ENCODE peak calls at places on chromosome 4, in seven cellular contexts. E is pancreas, L is mesothelial cell of epicardium, T is fibroblast of the aortic adventitia, X is glutamatergic neuron, A is BE2C, H is left ventricle myocardium inferior. P is an unnamed sample.

GRCh38 chr4:52265781-52266525 is 214.8 kb downstream of the SPATA18 start:
- DNase-seq in E (no peak), T (no peak), X (no peak), H (no peak), L (no peak), A (no peak), P (no peak)

GRCh38 chr4:156970501-156971167 is 965 bp downstream of the PDGFC start:
- DNase-seq in T (peak), A (peak), E (peak), H (peak), X (peak), L (peak), P (peak)

GRCh38 chr4:38046735-38047487 is 86.7 kb downstream of the PTTG2 start:
- DNase-seq in L (no peak), X (no peak), H (no peak), A (no peak), E (no peak), T (peak), P (no peak)

GRCh38 chr4:622071-622995 is 3.0 kb upstream of the PDE6B start:
- DNase-seq in X (no peak), T (no peak), H (no peak), A (no peak), L (no peak), E (no peak), P (no peak)

GRCh38 chr4:95388911-95389310 is 159.9 kb downstream of the UNC5C start:
- DNase-seq in T (no peak), E (no peak), H (no peak), A (no peak), X (no peak), L (no peak), P (no peak)

GRCh38 chr4:1242506-1243450 is 6.2 kb downstream of the CTBP1 start:
- DNase-seq in L (no peak), T (no peak), A (peak), E (peak), H (peak), X (no peak), P (no peak)

GRCh38 chr4:1098311-1098925 is 14.9 kb downstream of the RNF212 start:
- DNase-seq in T (no peak), A (no peak), L (no peak), E (no peak), H (no peak), X (no peak), P (no peak)

GRCh38 chr4:169283114-169283509 is 12.4 kb upstream of the SH3RF1 start:
- DNase-seq in X (no peak), T (peak), L (no peak), E (no peak), H (no peak), A (no peak), P (no peak)

GRCh38 chr4:56181140-56181950 is 205.9 kb downstream of the AASDH start:
- DNase-seq in E (no peak), T (no peak), X (no peak), A (peak), L (no peak), H (no peak), P (no peak)

GRCh38 chr4:73607375-73608026 is 12.7 kb downstream of the RASSF6 start:
- DNase-seq in X (no peak), L (no peak), E (no peak), A (no peak), T (no peak), H (no peak), P (no peak)

GRCh38 chr4:83107636-83108035 is 6.9 kb downstream of the PLAC8 start:
- DNase-seq in E (no peak), A (no peak), H (no peak), L (no peak), T (no peak), X (no peak), P (no peak)

GRCh38 chr4:7591409-7592063 is 156.8 kb upstream of the PSAPL1 start:
- DNase-seq in X (no peak), A (no peak), H (no peak), L (no peak), T (no peak), E (no peak), P (no peak)

GRCh38 chr4:75555294-75556164 is at the start of gene ODAPH:
- DNase-seq in A (no peak), L (no peak), T (no peak), E (no peak), X (no peak), H (no peak), P (no peak)

GRCh38 chr4:22473268-22473667 is 42.6 kb downstream of the ADGRA3 start:
- DNase-seq in E (no peak), L (no peak), X (no peak), A (no peak), T (peak), H (no peak), P (no peak)

GRCh38 chr4:105666693-105667092 is 41.8 kb downstream of the INTS12 start:
- DNase-seq in A (no peak), E (no peak), X (no peak), L (no peak), H (no peak), T (peak), P (no peak)

GRCh38 chr4:148868207-148868606 is 426.0 kb upstream of the NR3C2 start:
- DNase-seq in T (no peak), H (no peak), E (no peak), A (no peak), X (no peak), L (no peak), P (no peak)

GRCh38 chr4:103753868-103754653 is 34.3 kb upstream of the TACR3 start:
- DNase-seq in H (no peak), L (no peak), E (no peak), T (no peak), A (no peak), X (no peak), P (no peak)
- TF ChIP-seq CTCF in H (no peak), L (no peak), E (no peak), T (no peak), A (no peak), X (no peak), P (no peak)

GRCh38 chr4:3801521-3801920 is 35.3 kb downstream of the ADRA2C start:
- DNase-seq in E (peak), A (no peak), X (no peak), L (no peak), H (no peak), T (no peak), P (no peak)
- TF ChIP-seq CTCF in E (no peak), A (no peak), X (no peak), L (no peak), H (no peak), T (no peak), P (no peak)

GRCh38 chr4:3700736-3701135 is 65.4 kb upstream of the ADRA2C start:
- DNase-seq in E (peak), H (no peak), L (no peak), X (peak), T (no peak), A (no peak), P (no peak)

GRCh38 chr4:3699261-3699660 is 66.9 kb upstream of the ADRA2C start:
- DNase-seq in L (no peak), T (no peak), A (no peak), X (no peak), E (no peak), H (no peak), P (no peak)

GRCh38 chr4:3699678-3700077 is 66.5 kb upstream of the ADRA2C start:
- DNase-seq in X (no peak), T (no peak), H (no peak), L (no peak), E (peak), A (peak), P (no peak)

GRCh38 chr4:3701271-3702083 is 64.7 kb upstream of the ADRA2C start:
- DNase-seq in T (no peak), L (no peak), X (no peak), A (no peak), E (peak), H (no peak), P (no peak)

DNA sequence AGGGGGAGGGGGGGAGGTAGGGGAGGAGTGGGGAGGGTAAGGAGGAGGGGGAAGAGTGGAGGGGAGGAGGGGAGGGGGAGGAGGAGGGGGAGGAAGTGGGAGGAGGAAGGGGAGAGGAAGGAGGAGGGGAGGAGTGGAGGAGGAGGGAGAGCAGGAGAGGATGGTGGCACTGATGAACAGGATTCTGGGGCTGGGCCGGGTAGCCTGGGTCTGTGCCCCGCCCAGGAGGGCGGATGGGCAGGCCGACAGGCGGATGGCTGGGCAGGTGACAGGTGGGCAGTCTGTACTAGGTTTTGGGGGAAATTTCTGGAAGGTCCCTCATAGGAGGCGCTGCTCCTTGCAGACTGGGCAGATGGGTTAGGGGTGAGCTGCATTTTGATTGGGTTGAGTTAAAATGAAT is 66.0 kb upstream of the ADRA2C start:
- DNase-seq in A (peak), H (no peak), X (peak), L (no peak), T (no peak), E (peak), P (no peak)
- TF ChIP-seq CTCF in A (no peak), H (no peak), X (no peak), L (no peak), T (no peak), E (no peak), P (no peak)

GRCh38 chr4:131006388-131006787 is 1910.4 kb downstream of the C4orf33 start:
- DNase-seq in A (no peak), H (no peak), E (no peak), L (no peak), X (no peak), T (no peak), P (no peak)
- TF ChIP-seq CTCF in A (no peak), H (no peak), E (no peak), L (no peak), X (no peak), T (no peak), P (no peak)

GRCh38 chr4:64713256-64713840 is 304.1 kb upstream of the TECRL start:
- DNase-seq in X (no peak), H (no peak), A (no peak), T (peak), L (no peak), E (no peak), P (no peak)
- TF ChIP-seq CTCF in X (peak), H (peak), A (peak), T (peak), L (peak), E (peak), P (peak)

GRCh38 chr4:80540349-80540748 is 204.8 kb downstream of the CFAP299 start:
- DNase-seq in T (no peak), A (no peak), X (no peak), E (no peak), H (no peak), L (no peak), P (no peak)

GRCh38 chr4:80542747-80543146 is 207.2 kb downstream of the CFAP299 start:
- DNase-seq in A (no peak), E (no peak), L (no peak), T (no peak), X (no peak), H (no peak), P (no peak)

GRCh38 chr4:80540785-80541469 is 205.4 kb downstream of the CFAP299 start:
- DNase-seq in A (no peak), X (no peak), L (no peak), E (no peak), T (no peak), H (no peak), P (no peak)

GRCh38 chr4:80538276-80538926 is 202.9 kb downstream of the CFAP299 start:
- DNase-seq in X (no peak), H (no peak), A (no peak), T (peak), E (no peak), L (no peak), P (no peak)

GRCh38 chr4:80539190-80539589 is 203.7 kb downstream of the CFAP299 start:
- DNase-seq in A (no peak), L (no peak), H (no peak), E (no peak), X (no peak), T (no peak), P (no peak)
- TF ChIP-seq CTCF in A (no peak), L (no peak), H (no peak), E (no peak), X (no peak), T (no peak), P (no peak)

DNA sequence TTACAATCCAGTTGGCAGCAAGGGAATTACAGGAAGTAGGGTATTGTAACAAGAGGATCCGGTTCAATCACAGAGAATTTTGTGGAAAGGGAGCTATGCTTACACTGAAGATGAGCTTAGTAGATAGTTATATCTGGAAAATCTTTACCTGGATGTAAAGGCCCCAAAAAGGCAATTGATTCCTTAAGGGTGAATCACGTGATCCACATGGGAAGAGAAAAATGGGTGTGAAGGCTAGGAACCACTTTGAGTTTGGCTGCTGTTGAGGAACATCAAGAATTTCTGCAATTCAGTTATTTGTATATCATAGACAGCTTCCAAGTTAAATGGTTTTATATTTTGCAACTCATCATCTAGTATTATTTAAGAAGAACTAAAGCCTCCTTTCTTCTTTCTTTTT is 194.0 kb upstream of the ARHGAP24 start:
- DNase-seq in E (no peak), L (no peak), A (no peak), T (no peak), X (no peak), H (no peak), P (no peak)
- TF ChIP-seq CTCF in E (no peak), L (no peak), A (no peak), T (no peak), X (no peak), H (no peak), P (no peak)

GRCh38 chr4:93199492-93199891 is 629.1 kb upstream of the ATOH1 start:
- DNase-seq in A (peak), H (no peak), X (no peak), T (peak), E (no peak), L (no peak), P (peak)
- TF ChIP-seq CTCF in A (peak), H (peak), X (peak), T (peak), E (peak), L (peak), P (peak)

GRCh38 chr4:166257276-166257675 is 384.2 kb downstream of the TLL1 start:
- DNase-seq in L (no peak), T (no peak), H (no peak), E (no peak), X (no peak), A (no peak), P (no peak)

GRCh38 chr4:166257891-166258290 is 384.9 kb downstream of the TLL1 start:
- DNase-seq in H (no peak), E (no peak), X (no peak), L (no peak), A (no peak), T (no peak), P (no peak)

DNA sequence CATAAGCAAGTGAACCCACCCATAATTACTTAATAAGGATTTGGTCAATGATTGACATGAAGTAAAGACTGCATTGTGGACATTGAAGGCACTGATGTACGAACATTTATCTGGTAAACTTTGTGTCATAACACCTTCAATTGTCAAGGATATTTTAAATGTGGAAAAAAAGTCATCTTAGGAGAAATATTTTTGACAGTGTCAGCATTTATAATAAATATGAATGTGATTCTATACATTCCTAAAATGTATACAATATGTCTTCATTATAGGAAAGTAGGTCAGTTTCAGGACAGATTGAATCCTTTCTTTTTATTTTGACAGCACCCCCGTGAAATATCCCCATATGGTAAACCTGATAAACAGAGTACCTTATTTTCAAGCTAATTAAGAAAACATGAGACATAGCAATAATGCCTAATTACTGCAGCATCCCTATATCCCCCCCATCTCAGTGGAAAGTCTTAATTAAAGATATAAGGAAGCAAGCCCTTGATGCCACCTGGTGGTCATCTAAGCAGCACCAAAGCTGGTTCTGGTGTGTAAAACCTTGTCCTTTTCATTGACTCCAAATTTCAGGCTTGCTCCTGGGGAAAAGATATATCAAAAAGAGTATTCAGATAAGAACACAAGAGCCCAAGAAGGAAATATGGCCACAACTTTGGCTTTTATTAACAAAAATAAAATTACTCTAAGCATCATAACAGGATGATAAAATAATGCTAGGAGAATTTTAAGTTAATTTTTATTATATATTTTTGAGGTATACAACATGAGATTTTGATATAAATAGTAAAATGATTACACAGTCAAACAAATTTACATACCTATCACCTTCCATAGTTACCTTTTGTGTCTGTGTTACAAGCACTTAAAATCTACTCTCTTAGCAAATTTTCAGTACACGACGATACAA is 379.7 kb downstream of the TLL1 start:
- DNase-seq in H (no peak), L (no peak), T (peak), E (no peak), A (peak), X (no peak), P (no peak)
- TF ChIP-seq CTCF in H (peak), L (no peak), T (peak), E (no peak), A (peak), X (peak), P (peak)

DNA sequence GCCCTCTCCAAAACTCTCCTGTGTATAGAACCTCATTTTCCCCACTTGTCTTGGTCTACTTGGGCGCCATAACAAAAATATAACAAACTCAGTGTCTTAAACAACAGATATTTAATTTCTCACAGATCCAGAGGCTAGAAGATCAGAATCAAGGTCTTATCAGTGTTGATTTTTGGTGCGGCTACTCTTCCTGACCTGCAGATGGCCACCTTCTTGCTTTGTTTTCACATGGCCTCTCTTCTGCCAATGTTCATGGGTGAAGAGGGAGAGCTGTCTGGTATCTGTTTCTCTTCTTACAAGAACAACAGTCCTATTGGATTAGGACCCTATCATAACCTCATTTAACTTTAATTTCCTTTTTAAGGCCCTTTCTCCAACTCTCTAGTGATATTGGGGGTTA is 177.3 kb downstream of the PABPC4L start:
- DNase-seq in E (no peak), L (no peak), A (peak), T (no peak), H (no peak), X (no peak), P (peak)
- TF ChIP-seq CTCF in E (no peak), L (no peak), A (peak), T (no peak), H (no peak), X (peak), P (peak)